ENCODE peak calls at places on chromosomes 16 and 17, in four cellular contexts. E is stomach, A is prostate gland, R is GM23338. G is an unnamed sample.

GRCh38 chr17:31919802-31920525 is 16.8 kb upstream of the SUZ12 start:
- DNase-seq in E (no peak), A (no peak), R (no peak), G (no peak)

GRCh38 chr16:63289834-63290460 is 1253.7 kb upstream of the CDH8 start:
- DNase-seq in E (peak; percentile 46), A (no peak), R (peak; percentile 80), G (no peak)

GRCh38 chr17:54666559-54666958 is 234.1 kb upstream of the TOM1L1 start:
- DNase-seq in E (no peak), A (no peak), R (peak; percentile 41), G (no peak)

GRCh38 chr17:44794699-44795413 is 35.2 kb downstream of the GJC1 start:
- DNase-seq in E (no peak), A (no peak), R (no peak), G (no peak)

GRCh38 chr17:61617261-61617660 is 26.2 kb upstream of the NACA2 start:
- DNase-seq in E (no peak), A (no peak), R (no peak), G (no peak)

GRCh38 chr17:49285716-49286115 is 55.1 kb upstream of the PHOSPHO1 start:
- DNase-seq in E (no peak), A (no peak), R (no peak), G (no peak)

GRCh38 chr17:82212331-82213250 is at the start of gene CCDC57:
- DNase-seq in E (peak; percentile 87), A (peak; percentile 58), R (peak; percentile 83), G (no peak)

GRCh38 chr16:85005278-85006069 is 5.9 kb downstream of the ZDHHC7 start:
- DNase-seq in E (no peak), A (no peak), R (no peak), G (no peak)

GRCh38 chr17:36829676-36830075 is 107.6 kb upstream of the LHX1 start:
- DNase-seq in E (no peak), A (no peak), R (no peak), G (no peak)

GRCh38 chr16:65494080-65494479 is 372.2 kb upstream of the CDH11 start:
- DNase-seq in E (no peak), A (no peak), R (no peak), G (no peak)

GRCh38 chr16:18809165-18809564 is 7.8 kb upstream of the ARL6IP1 start:
- DNase-seq in E (no peak), A (no peak), R (no peak), G (no peak)

GRCh38 chr17:75848523-75849303 is 4.5 kb upstream of the UNC13D start:
- DNase-seq in E (peak; percentile 86), A (peak; percentile 80), R (peak; percentile 96), G (no peak)

GRCh38 chr17:48575066-48575582 is 3.0 kb downstream of the HOXB4 start:
- DNase-seq in E (no peak), A (no peak), R (no peak), G (no peak)

GRCh38 chr17:72358465-72358864 is 237.6 kb downstream of the SOX9 start:
- DNase-seq in E (no peak), A (no peak), R (no peak), G (no peak)

GRCh38 chr16:15829460-15829859 is 27.4 kb downstream of the MYH11 start:
- DNase-seq in E (peak; percentile 35), A (peak; percentile 27), R (peak; percentile 54), G (no peak)

GRCh38 chr16:79434771-79435170 is 165.8 kb downstream of the MAF start:
- DNase-seq in E (no peak), A (no peak), R (no peak), G (no peak)
- H3K4me3 ChIP-seq in E (no peak overlapping the region), A (no peak overlapping the region), R (no peak overlapping the region), G (no peak overlapping the region)

GRCh38 chr17:18186271-18186982 is 2.8 kb downstream of the ALKBH5 start:
- DNase-seq in E (no peak), A (no peak), R (no peak), G (no peak)
- TF ChIP-seq POLR2AphosphoS5 in E (no peak), A (no peak), R (no peak), G (peak; percentile 61)

GRCh38 chr16:52837251-52837650 is 215.4 kb downstream of the CHD9NB start:
- DNase-seq in E (no peak), A (no peak), R (no peak), G (no peak)
- H3K4me3 ChIP-seq in E (no peak overlapping the region), A (no peak overlapping the region), R (no peak overlapping the region), G (no peak overlapping the region)

DNA sequence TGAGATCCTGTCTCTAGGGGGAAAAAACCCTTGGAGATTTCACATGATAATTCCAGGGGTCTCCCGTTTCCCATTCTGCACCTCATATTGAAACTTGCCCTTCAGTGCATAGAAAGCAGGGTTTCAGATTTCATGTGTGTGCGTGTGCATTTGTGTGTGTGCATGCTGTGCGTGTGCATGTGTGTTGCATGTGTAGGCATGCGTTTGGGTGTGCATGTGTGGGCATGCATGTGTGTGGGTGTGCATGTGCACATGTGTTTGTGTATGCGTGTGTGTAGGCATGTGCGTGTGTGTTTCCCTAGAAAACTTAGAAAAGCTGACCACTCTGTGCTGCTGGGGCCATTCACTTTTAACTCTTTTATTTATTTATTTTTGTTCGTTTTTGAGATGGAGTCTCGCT is 40.0 kb downstream of the IL21R start:
- DNase-seq in E (no peak), A (no peak), R (no peak), G (no peak)
- TF ChIP-seq POLR2AphosphoS5 in E (no peak), A (no peak), R (no peak), G (no peak)

GRCh38 chr16:67406628-67407027 is 9.6 kb downstream of the ZDHHC1 start:
- DNase-seq in E (no peak), A (no peak), R (no peak), G (no peak)
- H3K4me3 ChIP-seq in E (no peak overlapping the region), A (no peak overlapping the region), R (no peak overlapping the region), G (no peak overlapping the region)

GRCh38 chr16:2039286-2040030 is 8.2 kb downstream of the NTHL1 start:
- DNase-seq in E (peak; percentile 83), A (peak; percentile 86), R (no peak), G (no peak)

GRCh38 chr16:2038359-2039285 is 9.0 kb downstream of the NTHL1 start:
- DNase-seq in E (no peak), A (no peak), R (no peak), G (no peak)

GRCh38 chr16:2042171-2042570 is 5.5 kb downstream of the NTHL1 start:
- DNase-seq in E (peak; percentile 82), A (no peak), R (no peak), G (no peak)

GRCh38 chr16:2040031-2040430 is 7.6 kb downstream of the NTHL1 start:
- DNase-seq in E (no peak), A (no peak), R (no peak), G (no peak)

DNA sequence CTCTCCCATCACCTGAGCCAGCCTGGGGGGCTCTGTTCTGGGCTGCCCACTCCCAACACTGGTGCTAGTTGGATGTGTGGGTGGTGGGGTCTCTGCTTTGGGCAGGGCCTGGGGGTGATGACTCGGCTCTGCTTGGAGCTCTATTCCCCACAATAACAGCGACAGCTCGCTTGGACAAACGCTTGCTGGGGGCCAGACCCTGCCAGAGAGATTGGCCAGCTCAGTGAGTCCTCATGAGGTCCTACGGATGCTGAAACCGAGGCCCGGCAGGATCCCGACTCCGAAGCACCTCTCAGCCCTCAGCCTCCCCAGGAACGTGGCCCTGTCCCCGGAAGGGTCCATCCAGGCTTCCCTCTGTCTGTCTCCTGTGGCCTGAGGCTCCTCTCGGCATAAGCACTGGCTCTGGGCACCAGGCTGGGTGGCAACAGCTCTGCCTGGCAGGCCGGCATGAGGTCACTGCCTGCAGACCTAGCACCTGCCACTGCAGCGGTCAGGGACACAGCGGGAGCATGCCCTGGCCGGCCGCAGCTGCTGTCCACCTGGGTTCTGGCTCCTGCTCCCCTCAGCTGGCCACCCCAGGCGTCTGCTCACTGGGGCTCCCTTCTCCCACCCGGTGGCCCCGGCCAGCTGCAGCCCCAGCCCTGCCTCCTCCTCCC is 7.1 kb downstream of the NTHL1 start:
- DNase-seq in E (no peak), A (no peak), R (no peak), G (no peak)
- TF ChIP-seq POLR2AphosphoS5 in E (no peak), A (no peak), R (no peak), G (no peak)

GRCh38 chr17:4948166-4948996 is at the start of gene PFN1:
- DNase-seq in E (peak; percentile 92), A (peak; percentile 87), R (peak; percentile 93), G (no peak)
- H3K4me3 ChIP-seq in E (peak within 1 kb of the TSS; percentile 82), A (peak within 1 kb of the TSS; percentile 94), R (peak within 1 kb of the TSS; percentile 96), G (peak within 1 kb of the TSS; percentile 91)